ENCODE peak calls at places on chromosomes 5 and 9, in eight cellular contexts. K is astrocyte, N is sigmoid colon, Q is left ventricle myocardium inferior, B is tibial nerve, Z is heart left ventricle, L is body of pancreas, V is heart right ventricle. T is an unnamed sample.

GRCh38 chr5:20536813-20537212 is 548.8 kb upstream of the CDH18 start:
- DNase-seq in N (no peak), K (no peak), Q (no peak), L (no peak), V (no peak), B (no peak), Z (no peak), T (no peak)

GRCh38 chr5:123561230-123561629 is 49.3 kb downstream of the CSNK1G3 start:
- DNase-seq in Q (no peak), V (no peak), L (no peak), K (no peak), Z (no peak), N (no peak), B (no peak), T (no peak)

GRCh38 chr5:135222771-135223170 is 176.3 kb downstream of the MACROH2A1 start:
- DNase-seq in K (no peak), Q (no peak), V (no peak), L (no peak), B (no peak), N (peak; percentile 22), Z (peak; percentile 4), T (no peak)

GRCh38 chr9:99785010-99785590 is 36.6 kb upstream of the NR4A3 start:
- DNase-seq in V (no peak), L (no peak), Q (no peak), N (no peak), Z (no peak), K (no peak), B (no peak), T (no peak)

GRCh38 chr9:114097613-114098020 is 1.5 kb downstream of the KIF12 start:
- DNase-seq in V (no peak), N (no peak), L (peak; percentile 72), K (peak; percentile 13), B (no peak), Q (no peak), Z (no peak), T (no peak)

GRCh38 chr9:650362-650761 is 191.1 kb upstream of the DMRT1 start:
- DNase-seq in V (no peak), B (no peak), K (no peak), L (no peak), Q (no peak), N (no peak), Z (no peak), T (no peak)

GRCh38 chr5:140595538-140595937 is 30.9 kb downstream of the SLC35A4 start:
- DNase-seq in Z (peak; percentile 59), N (peak; percentile 70), V (no peak), B (no peak), K (no peak), Q (no peak), L (peak; percentile 31), T (no peak)

GRCh38 chr9:91411096-91411771 is 12.4 kb downstream of the NFIL3 start:
- DNase-seq in V (no peak), L (no peak), N (no peak), K (no peak), Q (no peak), Z (no peak), B (no peak), T (no peak)

GRCh38 chr5:131242728-131243255 is 21.1 kb upstream of the CDC42SE2 start:
- DNase-seq in N (no peak), L (no peak), Z (no peak), B (no peak), K (peak; percentile 89), Q (no peak), V (no peak), T (no peak)

GRCh38 chr5:36728697-36729543 is 122.5 kb downstream of the SLC1A3 start:
- DNase-seq in Z (no peak), B (no peak), V (no peak), L (peak; percentile 18), N (no peak), K (peak; percentile 42), Q (no peak), T (no peak)

GRCh38 chr5:159099049-159099760 is 511 bp downstream of the EBF1 start:
- DNase-seq in L (peak; percentile 44), Z (no peak), N (no peak), K (peak; percentile 57), B (no peak), Q (no peak), V (peak; percentile 48), T (no peak)

GRCh38 chr5:17426104-17426739 is 71.8 kb upstream of the TAF11L2 start:
- DNase-seq in N (no peak), B (no peak), V (no peak), Z (no peak), K (no peak), L (no peak), Q (no peak), T (no peak)

GRCh38 chr9:3088166-3088702 is 244.3 kb upstream of the PUM3 start:
- DNase-seq in N (no peak), L (no peak), Q (no peak), V (no peak), B (no peak), K (no peak), Z (no peak), T (no peak)

GRCh38 chr9:93467462-93467861 is 14.1 kb upstream of the FAM120AOS start:
- DNase-seq in L (no peak), B (no peak), N (no peak), Q (no peak), Z (no peak), K (no peak), V (no peak), T (no peak)

GRCh38 chr9:27125936-27126335 is 16.9 kb downstream of the TEK start:
- DNase-seq in N (no peak), Z (no peak), B (no peak), Q (no peak), K (peak; percentile 58), L (no peak), V (no peak), T (no peak)

GRCh38 chr9:124365045-124365444 is 50.2 kb downstream of the PSMB7 start:
- DNase-seq in V (no peak), N (no peak), K (no peak), L (no peak), Z (no peak), Q (no peak), B (no peak), T (no peak)

GRCh38 chr5:56516936-56517521 is 283.9 kb upstream of the ANKRD55 start:
- DNase-seq in V (no peak), B (no peak), Z (peak; percentile 31), L (peak; percentile 47), K (no peak), N (no peak), Q (no peak), T (no peak)

GRCh38 chr9:14296462-14296861 is 17.5 kb downstream of the NFIB start:
- DNase-seq in L (peak; percentile 92), Q (peak; percentile 46), V (peak; percentile 36), N (no peak), B (no peak), Z (peak; percentile 49), K (no peak), T (no peak)

GRCh38 chr5:153463806-153464205 is 26.7 kb upstream of the GRIA1 start:
- DNase-seq in V (no peak), B (no peak), Z (no peak), K (peak; percentile 39), N (no peak), L (no peak), Q (no peak), T (no peak)

GRCh38 chr5:153467546-153467945 is 22.9 kb upstream of the GRIA1 start:
- DNase-seq in L (no peak), N (no peak), V (no peak), Q (no peak), B (no peak), K (no peak), Z (no peak), T (no peak)

GRCh38 chr5:153469423-153469822 is 21.0 kb upstream of the GRIA1 start:
- DNase-seq in L (no peak), Z (no peak), K (no peak), V (no peak), N (no peak), Q (no peak), B (no peak), T (no peak)
- TF ChIP-seq CTCF in L (no peak), Z (no peak), K (no peak), V (no peak), N (no peak), Q (no peak), B (no peak), T (no peak)

GRCh38 chr9:117253256-117253655 is 161.6 kb downstream of the ASTN2 start:
- DNase-seq in Z (no peak), V (no peak), N (no peak), L (no peak), B (no peak), Q (no peak), K (no peak), T (peak; percentile 26)
- H3K4me3 ChIP-seq in Z (no peak overlapping the region), V (no peak overlapping the region), N (no peak overlapping the region), L (no peak overlapping the region), B (no peak overlapping the region), Q (no peak overlapping the region), K (no peak overlapping the region), T (no peak overlapping the region)

GRCh38 chr9:84983749-84984148 is 314.2 kb downstream of the NTRK2 start:
- DNase-seq in Q (no peak), Z (no peak), B (no peak), V (no peak), K (no peak), L (no peak), N (no peak), T (no peak)

GRCh38 chr9:84974790-84975189 is 305.3 kb downstream of the NTRK2 start:
- DNase-seq in N (no peak), Z (no peak), L (no peak), V (no peak), K (no peak), Q (no peak), B (no peak), T (no peak)

GRCh38 chr9:84974258-84974657 is 304.7 kb downstream of the NTRK2 start:
- DNase-seq in K (no peak), N (no peak), V (no peak), B (no peak), L (no peak), Z (no peak), Q (no peak), T (no peak)

GRCh38 chr9:84975926-84976325 is 306.4 kb downstream of the NTRK2 start:
- DNase-seq in Q (no peak), K (peak; percentile 47), L (no peak), B (no peak), Z (no peak), V (no peak), N (no peak), T (no peak)

DNA sequence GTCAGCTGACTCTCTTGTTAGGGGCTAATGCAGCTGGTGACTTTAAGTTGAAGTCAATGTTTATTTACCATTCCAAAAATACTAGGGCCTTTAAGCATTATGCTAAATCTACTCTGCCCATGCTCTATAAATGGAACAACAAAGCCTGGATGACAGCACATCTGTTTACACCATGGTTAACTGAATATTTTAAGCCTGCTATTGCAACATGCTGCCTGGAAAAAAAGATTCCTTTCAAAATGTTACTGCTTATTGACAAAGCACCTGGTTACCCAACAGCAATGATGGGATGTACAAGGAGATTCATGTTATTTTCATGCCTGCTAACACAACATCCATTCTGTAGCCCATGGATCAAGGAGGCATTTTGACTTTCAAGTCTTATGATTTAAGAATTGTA is 309.2 kb downstream of the NTRK2 start:
- DNase-seq in V (no peak), Q (no peak), Z (no peak), B (no peak), K (no peak), L (no peak), N (no peak), T (no peak)
- H3K27ac ChIP-seq in V (no peak overlapping the region), Q (no peak overlapping the region), Z (no peak overlapping the region), B (no peak overlapping the region), K (no peak overlapping the region), L (no peak overlapping the region), N (no peak overlapping the region), T (no peak overlapping the region)

GRCh38 chr5:170273968-170274710 is 23.4 kb downstream of the LCP2 start:
- DNase-seq in Z (no peak), B (no peak), Q (no peak), K (no peak), V (no peak), L (no peak), N (peak; percentile 61), T (no peak)
- TF ChIP-seq CTCF in Z (peak; percentile 30), B (no peak), Q (peak; percentile 51), K (no peak), V (peak; percentile 35), L (no peak), N (no peak), T (peak; percentile 9)